ENCODE peak calls at places on chromosomes 16 and 17, in five cellular contexts. R, E, X, B and T are unnamed samples.

GRCh38 chr16:31513126-31513525 is 4.9 kb upstream of the RUSF1 start:
- DNase-seq in R (no peak), E (peak), X (no peak), B (no peak), T (peak)

GRCh38 chr17:4474093-4474492 is 24.6 kb upstream of the SPNS2 start:
- DNase-seq in R (no peak), E (no peak), X (no peak), B (no peak), T (no peak)

GRCh38 chr16:58792188-58792587 is 58.1 kb upstream of the GOT2 start:
- DNase-seq in R (no peak), E (no peak), X (no peak), B (no peak), T (no peak)

GRCh38 chr17:72432143-72432604 is 311.4 kb downstream of the SOX9 start:
- DNase-seq in R (no peak), E (no peak), X (peak), B (no peak), T (no peak)

GRCh38 chr16:55120408-55120807 is 189.7 kb downstream of the IRX5 start:
- DNase-seq in R (no peak), E (no peak), X (no peak), B (no peak), T (no peak)

GRCh38 chr17:42200702-42201101 is 6.4 kb upstream of the GHDC start:
- DNase-seq in R (no peak), E (peak), X (no peak), B (no peak), T (no peak)

GRCh38 chr17:4518901-4519300 is 20.2 kb downstream of the SPNS2 start:
- DNase-seq in R (no peak), E (no peak), X (no peak), B (no peak), T (no peak)

GRCh38 chr16:24971718-24972117 is 43.5 kb downstream of the ARHGAP17 start:
- DNase-seq in R (no peak), E (no peak), X (peak), B (no peak), T (no peak)

GRCh38 chr17:19273731-19274130 is 36.6 kb downstream of the EPN2 start:
- DNase-seq in R (no peak), E (no peak), X (no peak), B (no peak), T (no peak)

GRCh38 chr16:2256531-2257140 is 5.2 kb upstream of the ECI1 start:
- DNase-seq in R (no peak), E (no peak), X (no peak), B (no peak), T (no peak)

GRCh38 chr16:73545713-73546112 is 497.8 kb upstream of the ZFHX3 start:
- DNase-seq in R (no peak), E (no peak), X (no peak), B (no peak), T (no peak)

GRCh38 chr16:73544266-73544665 is 496.3 kb upstream of the ZFHX3 start:
- DNase-seq in R (no peak), E (no peak), X (no peak), B (no peak), T (no peak)

GRCh38 chr16:73549960-73550359 is 502.0 kb upstream of the ZFHX3 start:
- DNase-seq in R (no peak), E (no peak), X (no peak), B (no peak), T (no peak)

GRCh38 chr16:73546351-73546845 is 498.5 kb upstream of the ZFHX3 start:
- DNase-seq in R (no peak), E (no peak), X (no peak), B (no peak), T (no peak)
- TF ChIP-seq CTCF in R (no peak), E (no peak), X (no peak), B (no peak), T (no peak)

DNA sequence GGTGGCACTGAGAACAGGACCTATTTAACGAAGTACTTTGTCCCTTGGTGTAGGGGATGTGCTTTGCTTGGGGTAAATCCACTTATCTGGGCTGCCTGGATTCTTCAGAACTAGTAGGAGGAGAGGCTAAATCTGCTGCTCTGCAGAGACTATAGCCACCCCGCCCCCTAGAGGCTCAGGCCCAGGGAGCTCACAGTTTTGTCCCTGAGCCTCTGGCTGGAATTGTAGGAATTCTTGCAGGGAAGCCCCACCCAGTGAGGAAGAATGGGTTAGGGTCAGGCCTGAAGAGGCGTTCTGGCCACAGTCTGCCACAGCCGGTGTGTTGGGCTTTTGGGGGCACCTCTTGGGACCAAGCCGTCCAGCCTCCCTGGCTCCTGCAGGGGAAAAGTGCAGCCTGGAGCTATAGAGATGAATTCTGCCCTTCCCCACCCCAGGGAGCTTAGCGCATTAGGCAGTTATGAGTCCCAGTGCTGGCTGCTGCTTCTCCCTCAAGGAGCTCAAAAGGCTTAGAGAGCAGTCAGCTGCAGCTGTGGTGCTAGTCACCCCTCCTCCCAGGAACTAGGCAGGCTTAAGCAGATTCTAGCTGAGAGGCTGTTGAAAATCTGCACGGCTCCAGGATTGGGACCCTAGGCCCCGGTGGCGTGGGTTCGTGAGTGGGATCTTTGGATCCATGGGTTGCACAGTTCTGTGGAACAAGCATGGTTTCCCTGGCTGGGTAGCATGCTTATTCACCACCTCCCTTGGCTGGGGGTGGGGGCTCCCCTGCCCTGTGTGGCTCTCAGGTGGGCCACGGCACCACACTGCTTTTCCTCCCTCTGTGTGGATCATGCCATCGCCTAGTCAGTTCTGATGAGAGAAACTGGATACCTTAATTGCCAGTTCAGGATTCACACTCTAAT is 237.4 kb upstream of the TOM1L1 start:
- DNase-seq in R (no peak), E (no peak), X (no peak), B (no peak), T (no peak)
- TF ChIP-seq CTCF in R (no peak), E (no peak), X (no peak), B (no peak), T (no peak)

DNA sequence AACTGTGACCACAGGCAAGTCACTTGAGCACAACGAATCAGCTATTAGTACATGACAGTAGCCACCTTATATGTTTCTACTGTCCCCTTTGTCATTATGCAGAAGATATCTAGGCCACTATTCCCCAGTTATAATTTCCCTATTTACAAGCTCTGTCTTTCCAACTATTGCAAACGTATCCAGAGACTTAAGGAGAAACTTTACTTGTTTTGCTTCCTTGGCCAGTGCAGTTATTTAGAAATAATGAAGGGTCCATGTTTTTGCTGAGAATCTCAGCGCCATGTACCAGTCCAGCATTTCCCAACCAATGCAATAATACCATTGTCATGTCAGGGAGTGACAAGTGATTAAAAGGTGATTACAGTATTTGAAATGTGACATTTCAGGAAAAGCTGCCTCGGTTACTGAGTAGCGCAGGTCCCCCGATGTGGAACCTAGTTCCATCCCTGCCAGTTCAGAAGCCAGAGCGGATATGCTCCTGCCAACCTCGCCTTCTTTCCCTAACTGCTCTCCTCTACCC is 743 bp downstream of the ZNF624 start:
- DNase-seq in R (no peak), E (peak), X (no peak), B (no peak), T (peak)
- TF ChIP-seq CTCF in R (no peak), E (no peak), X (no peak), B (no peak), T (no peak)

DNA sequence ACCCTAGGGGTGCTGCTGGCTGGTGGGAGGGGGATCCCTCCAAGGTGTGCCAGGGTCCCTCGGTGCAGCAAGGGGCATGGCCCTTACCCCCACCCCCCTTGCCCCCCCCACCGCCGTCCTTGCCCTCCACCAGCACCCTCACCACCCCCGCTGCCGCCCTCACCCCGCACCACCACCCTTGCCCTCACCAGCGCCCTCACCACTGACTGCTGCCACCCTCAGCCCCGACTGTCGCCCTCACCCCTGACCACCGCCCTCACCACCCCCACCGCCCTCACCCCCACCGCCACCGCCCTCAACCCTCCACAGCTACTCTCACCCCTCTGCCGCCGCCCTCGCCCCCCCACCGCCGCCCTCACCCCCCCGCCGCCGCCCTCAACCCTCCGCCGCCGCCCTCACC is 23.1 kb upstream of the ACSF3 start:
- DNase-seq in R (no peak), E (no peak), X (no peak), B (no peak), T (no peak)
- TF ChIP-seq CTCF in R (no peak), E (no peak), X (no peak), B (no peak), T (no peak)